ENCODE peak calls at places on chromosomes 1 and 21, in ten cellular contexts. One of them, this sample, is unnamed.

GRCh38 chr1:103469801-103470200 is 55.7 kb upstream of the RNPC3 start:
- DNase-seq in IMR-90: no peak
- DNase-seq in heart right ventricle: no peak
- DNase-seq in fibroblast of lung: no peak
- DNase-seq in fibroblast of mammary gland: no peak
- DNase-seq in choroid plexus epithelial cell: no peak
- DNase-seq in endodermal cell: no peak
- DNase-seq in H7: no peak
- DNase-seq in tibial artery: no peak
- DNase-seq in right atrium auricular region: no peak
- DNase-seq in this sample: no peak

GRCh38 chr1:117836069-117836468 is 93.4 kb downstream of the GDAP2 start:
- DNase-seq in H7: no peak
- DNase-seq in endodermal cell: no peak
- DNase-seq in fibroblast of mammary gland: no peak
- DNase-seq in heart right ventricle: no peak
- DNase-seq in IMR-90: peak; percentile 43
- DNase-seq in choroid plexus epithelial cell: no peak
- DNase-seq in fibroblast of lung: no peak
- DNase-seq in tibial artery: no peak
- DNase-seq in right atrium auricular region: no peak
- DNase-seq in this sample: no peak

GRCh38 chr1:43222876-43223275 is 46.9 kb upstream of the TMEM125 start:
- DNase-seq in fibroblast of lung: no peak
- DNase-seq in fibroblast of mammary gland: no peak
- DNase-seq in tibial artery: no peak
- DNase-seq in heart right ventricle: no peak
- DNase-seq in right atrium auricular region: peak; percentile 30
- DNase-seq in endodermal cell: no peak
- DNase-seq in H7: no peak
- DNase-seq in choroid plexus epithelial cell: no peak
- DNase-seq in IMR-90: no peak
- DNase-seq in this sample: no peak

GRCh38 chr1:23615852-23616251 is 56.6 kb upstream of the ID3 start:
- DNase-seq in IMR-90: no peak
- DNase-seq in fibroblast of mammary gland: no peak
- DNase-seq in heart right ventricle: no peak
- DNase-seq in right atrium auricular region: no peak
- DNase-seq in choroid plexus epithelial cell: no peak
- DNase-seq in fibroblast of lung: no peak
- DNase-seq in tibial artery: no peak
- DNase-seq in endodermal cell: no peak
- DNase-seq in H7: no peak
- DNase-seq in this sample: no peak

GRCh38 chr1:115467790-115468189 is 129.7 kb upstream of the NGF start:
- DNase-seq in tibial artery: no peak
- DNase-seq in IMR-90: no peak
- DNase-seq in fibroblast of mammary gland: no peak
- DNase-seq in fibroblast of lung: no peak
- DNase-seq in endodermal cell: peak; percentile 16
- DNase-seq in right atrium auricular region: no peak
- DNase-seq in choroid plexus epithelial cell: no peak
- DNase-seq in heart right ventricle: no peak
- DNase-seq in H7: no peak
- DNase-seq in this sample: no peak

GRCh38 chr21:41294548-41295231 is 21.9 kb upstream of the FAM3B start:
- DNase-seq in endodermal cell: no peak
- DNase-seq in H7: no peak
- DNase-seq in tibial artery: no peak
- DNase-seq in IMR-90: no peak
- DNase-seq in choroid plexus epithelial cell: no peak
- DNase-seq in right atrium auricular region: no peak
- DNase-seq in fibroblast of mammary gland: no peak
- DNase-seq in fibroblast of lung: no peak
- DNase-seq in heart right ventricle: no peak
- DNase-seq in this sample: no peak

GRCh38 chr1:53293123-53293522 is 34.7 kb downstream of the LRP8 start:
- DNase-seq in IMR-90: no peak
- DNase-seq in right atrium auricular region: no peak
- DNase-seq in choroid plexus epithelial cell: no peak
- DNase-seq in heart right ventricle: no peak
- DNase-seq in H7: no peak
- DNase-seq in tibial artery: peak; percentile 63
- DNase-seq in fibroblast of mammary gland: peak; percentile 51
- DNase-seq in endodermal cell: no peak
- DNase-seq in fibroblast of lung: peak; percentile 63
- DNase-seq in this sample: peak; percentile 44

GRCh38 chr1:12505639-12506311 is 112.2 kb downstream of the DHRS3 start:
- DNase-seq in choroid plexus epithelial cell: no peak
- DNase-seq in H7: peak; percentile 52
- DNase-seq in right atrium auricular region: no peak
- DNase-seq in fibroblast of mammary gland: no peak
- DNase-seq in endodermal cell: no peak
- DNase-seq in heart right ventricle: no peak
- DNase-seq in tibial artery: no peak
- DNase-seq in IMR-90: no peak
- DNase-seq in fibroblast of lung: no peak
- DNase-seq in this sample: no peak

GRCh38 chr1:117059334-117059677 is 820 bp upstream of the TTF2 start:
- DNase-seq in fibroblast of lung: no peak
- DNase-seq in heart right ventricle: peak; percentile 14
- DNase-seq in IMR-90: no peak
- DNase-seq in right atrium auricular region: no peak
- DNase-seq in H7: no peak
- DNase-seq in endodermal cell: no peak
- DNase-seq in choroid plexus epithelial cell: no peak
- DNase-seq in fibroblast of mammary gland: no peak
- DNase-seq in tibial artery: peak; percentile 39
- DNase-seq in this sample: no peak

GRCh38 chr1:77168358-77168757 is 50.9 kb downstream of the PIGK start:
- DNase-seq in right atrium auricular region: no peak
- DNase-seq in H7: no peak
- DNase-seq in endodermal cell: no peak
- DNase-seq in tibial artery: no peak
- DNase-seq in IMR-90: peak; percentile 6
- DNase-seq in heart right ventricle: no peak
- DNase-seq in fibroblast of mammary gland: peak; percentile 17
- DNase-seq in fibroblast of lung: peak; percentile 35
- DNase-seq in choroid plexus epithelial cell: no peak
- DNase-seq in this sample: no peak

GRCh38 chr1:159989581-159989980 is 35.5 kb upstream of the SLAMF9 start:
- DNase-seq in choroid plexus epithelial cell: no peak
- DNase-seq in tibial artery: no peak
- DNase-seq in fibroblast of mammary gland: no peak
- DNase-seq in heart right ventricle: no peak
- DNase-seq in IMR-90: peak; percentile 5
- DNase-seq in endodermal cell: no peak
- DNase-seq in H7: no peak
- DNase-seq in right atrium auricular region: no peak
- DNase-seq in fibroblast of lung: no peak
- DNase-seq in this sample: no peak

GRCh38 chr1:64855557-64855956 is 110.7 kb downstream of the RAVER2 start:
- DNase-seq in fibroblast of mammary gland: no peak
- DNase-seq in fibroblast of lung: no peak
- DNase-seq in choroid plexus epithelial cell: no peak
- DNase-seq in right atrium auricular region: no peak
- DNase-seq in H7: no peak
- DNase-seq in endodermal cell: no peak
- DNase-seq in IMR-90: no peak
- DNase-seq in heart right ventricle: no peak
- DNase-seq in tibial artery: no peak
- DNase-seq in this sample: no peak

GRCh38 chr1:183234660-183235476 is 48.8 kb downstream of the LAMC2 start:
- DNase-seq in endodermal cell: peak; percentile 93
- DNase-seq in IMR-90: peak; percentile 98
- DNase-seq in tibial artery: peak; percentile 90
- DNase-seq in fibroblast of lung: peak; percentile 98
- DNase-seq in heart right ventricle: peak; percentile 69
- DNase-seq in choroid plexus epithelial cell: peak; percentile 98
- DNase-seq in fibroblast of mammary gland: peak; percentile 98
- DNase-seq in H7: peak; percentile 62
- DNase-seq in right atrium auricular region: peak; percentile 91
- DNase-seq in this sample: peak; percentile 97

GRCh38 chr1:188988589-188988988 is 1489.1 kb downstream of the BRINP3 start:
- DNase-seq in H7: no peak
- DNase-seq in endodermal cell: no peak
- DNase-seq in fibroblast of lung: no peak
- DNase-seq in right atrium auricular region: no peak
- DNase-seq in IMR-90: peak; percentile 27
- DNase-seq in fibroblast of mammary gland: no peak
- DNase-seq in choroid plexus epithelial cell: peak; percentile 1
- DNase-seq in heart right ventricle: no peak
- DNase-seq in tibial artery: no peak
- DNase-seq in this sample: no peak

GRCh38 chr21:29182674-29183073 is 52.2 kb downstream of the MAP3K7CL start:
- DNase-seq in endodermal cell: no peak
- DNase-seq in choroid plexus epithelial cell: peak; percentile 53
- DNase-seq in heart right ventricle: no peak
- DNase-seq in tibial artery: no peak
- DNase-seq in fibroblast of mammary gland: no peak
- DNase-seq in H7: no peak
- DNase-seq in IMR-90: peak; percentile 36
- DNase-seq in right atrium auricular region: no peak
- DNase-seq in fibroblast of lung: no peak
- DNase-seq in this sample: no peak
- H3K4me3 ChIP-seq in endodermal cell: no peak overlapping the region
- H3K4me3 ChIP-seq in choroid plexus epithelial cell: no peak overlapping the region
- H3K4me3 ChIP-seq in heart right ventricle: peak overlapping the region; percentile 43
- H3K4me3 ChIP-seq in tibial artery: peak overlapping the region; percentile 42
- H3K4me3 ChIP-seq in fibroblast of mammary gland: no peak overlapping the region
- H3K4me3 ChIP-seq in H7: no peak overlapping the region
- H3K4me3 ChIP-seq in IMR-90: peak overlapping the region; percentile 37
- H3K4me3 ChIP-seq in right atrium auricular region: no peak overlapping the region
- H3K4me3 ChIP-seq in fibroblast of lung: peak overlapping the region; percentile 51
- H3K4me3 ChIP-seq in this sample: peak overlapping the region; percentile 57

GRCh38 chr1:179966551-179966950 is 11.9 kb downstream of the CEP350 start:
- DNase-seq in right atrium auricular region: no peak
- DNase-seq in tibial artery: no peak
- DNase-seq in endodermal cell: no peak
- DNase-seq in heart right ventricle: no peak
- DNase-seq in H7: no peak
- DNase-seq in fibroblast of lung: peak; percentile 9
- DNase-seq in choroid plexus epithelial cell: peak; percentile 26
- DNase-seq in IMR-90: peak; percentile 9
- DNase-seq in fibroblast of mammary gland: no peak
- DNase-seq in this sample: no peak

GRCh38 chr1:179969962-179970361 is 15.4 kb downstream of the CEP350 start:
- DNase-seq in fibroblast of lung: peak; percentile 63
- DNase-seq in right atrium auricular region: no peak
- DNase-seq in IMR-90: no peak
- DNase-seq in endodermal cell: no peak
- DNase-seq in heart right ventricle: no peak
- DNase-seq in fibroblast of mammary gland: peak; percentile 58
- DNase-seq in H7: no peak
- DNase-seq in choroid plexus epithelial cell: peak; percentile 67
- DNase-seq in tibial artery: no peak
- DNase-seq in this sample: peak; percentile 58

GRCh38 chr1:179968994-179969919 is 14.6 kb downstream of the CEP350 start:
- DNase-seq in right atrium auricular region: no peak
- DNase-seq in tibial artery: peak; percentile 45
- DNase-seq in H7: no peak
- DNase-seq in choroid plexus epithelial cell: peak; percentile 6
- DNase-seq in heart right ventricle: no peak
- DNase-seq in fibroblast of lung: peak; percentile 24
- DNase-seq in IMR-90: no peak
- DNase-seq in endodermal cell: no peak
- DNase-seq in fibroblast of mammary gland: peak; percentile 11
- DNase-seq in this sample: peak; percentile 14

GRCh38 chr1:179971563-179972496 is 17.2 kb downstream of the CEP350 start:
- DNase-seq in IMR-90: peak; percentile 31
- DNase-seq in fibroblast of lung: no peak
- DNase-seq in H7: no peak
- DNase-seq in tibial artery: no peak
- DNase-seq in heart right ventricle: no peak
- DNase-seq in right atrium auricular region: no peak
- DNase-seq in choroid plexus epithelial cell: peak; percentile 26
- DNase-seq in endodermal cell: no peak
- DNase-seq in fibroblast of mammary gland: no peak
- DNase-seq in this sample: peak; percentile 49

DNA sequence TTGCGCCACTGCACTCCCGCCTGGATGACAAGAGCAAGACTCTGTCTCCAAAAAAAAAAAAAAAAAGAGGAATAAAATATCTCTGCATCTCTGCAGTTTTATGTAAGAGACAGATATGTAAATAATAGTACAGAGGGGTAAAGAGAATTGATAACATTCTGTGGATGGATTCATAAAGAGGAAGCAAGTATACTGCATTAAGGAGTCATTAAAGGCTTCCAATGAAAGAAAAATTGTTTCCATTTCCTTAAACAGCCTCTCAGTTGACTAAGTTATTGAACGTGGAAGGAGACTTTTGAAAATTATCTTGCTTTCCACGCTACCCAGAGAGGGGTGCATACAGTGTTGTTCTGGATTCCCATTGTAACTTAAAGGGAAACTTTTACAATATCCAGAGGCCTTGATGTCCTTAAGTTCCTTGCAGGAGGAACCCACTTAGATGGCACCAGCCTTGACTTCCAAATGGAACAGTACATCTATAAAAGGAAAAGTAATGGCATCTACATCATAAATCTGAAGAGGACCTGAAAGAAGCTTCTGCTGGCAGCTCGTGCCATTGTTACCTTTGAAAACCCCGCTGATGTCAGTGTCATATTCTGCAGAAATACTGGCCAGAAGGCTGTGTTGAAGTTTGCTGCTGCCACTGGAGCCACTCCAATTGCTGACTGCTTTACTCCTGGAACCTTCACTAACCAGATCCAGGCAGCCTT is 13.8 kb downstream of the CEP350 start:
- DNase-seq in tibial artery: no peak
- DNase-seq in IMR-90: no peak
- DNase-seq in endodermal cell: no peak
- DNase-seq in fibroblast of mammary gland: no peak
- DNase-seq in heart right ventricle: no peak
- DNase-seq in right atrium auricular region: no peak
- DNase-seq in choroid plexus epithelial cell: no peak
- DNase-seq in fibroblast of lung: no peak
- DNase-seq in H7: no peak
- DNase-seq in this sample: no peak
- H3K4me3 ChIP-seq in tibial artery: no peak overlapping the region
- H3K4me3 ChIP-seq in IMR-90: no peak overlapping the region
- H3K4me3 ChIP-seq in endodermal cell: no peak overlapping the region
- H3K4me3 ChIP-seq in fibroblast of mammary gland: no peak overlapping the region
- H3K4me3 ChIP-seq in heart right ventricle: no peak overlapping the region
- H3K4me3 ChIP-seq in right atrium auricular region: no peak overlapping the region
- H3K4me3 ChIP-seq in choroid plexus epithelial cell: no peak overlapping the region
- H3K4me3 ChIP-seq in fibroblast of lung: no peak overlapping the region
- H3K4me3 ChIP-seq in H7: no peak overlapping the region
- H3K4me3 ChIP-seq in this sample: no peak overlapping the region

GRCh38 chr1:2523191-2523890 is 3.1 kb downstream of the PANK4 start:
- DNase-seq in tibial artery: no peak
- DNase-seq in fibroblast of mammary gland: no peak
- DNase-seq in endodermal cell: peak; percentile 77
- DNase-seq in heart right ventricle: no peak
- DNase-seq in IMR-90: peak; percentile 66
- DNase-seq in H7: peak; percentile 86
- DNase-seq in fibroblast of lung: no peak
- DNase-seq in choroid plexus epithelial cell: no peak
- DNase-seq in right atrium auricular region: no peak
- DNase-seq in this sample: peak; percentile 74
- H3K4me3 ChIP-seq in tibial artery: no peak overlapping the region
- H3K4me3 ChIP-seq in fibroblast of mammary gland: no peak overlapping the region
- H3K4me3 ChIP-seq in endodermal cell: no peak overlapping the region
- H3K4me3 ChIP-seq in heart right ventricle: no peak overlapping the region
- H3K4me3 ChIP-seq in IMR-90: no peak overlapping the region
- H3K4me3 ChIP-seq in H7: no peak overlapping the region
- H3K4me3 ChIP-seq in fibroblast of lung: no peak overlapping the region
- H3K4me3 ChIP-seq in choroid plexus epithelial cell: no peak overlapping the region
- H3K4me3 ChIP-seq in right atrium auricular region: no peak overlapping the region
- H3K4me3 ChIP-seq in this sample: no peak overlapping the region

GRCh38 chr1:153113416-153113815 is at the start of gene SPRR2F:
- DNase-seq in tibial artery: no peak
- DNase-seq in endodermal cell: no peak
- DNase-seq in right atrium auricular region: no peak
- DNase-seq in heart right ventricle: no peak
- DNase-seq in H7: no peak
- DNase-seq in IMR-90: no peak
- DNase-seq in choroid plexus epithelial cell: no peak
- DNase-seq in fibroblast of mammary gland: no peak
- DNase-seq in fibroblast of lung: no peak
- DNase-seq in this sample: no peak
- H3K4me3 ChIP-seq in tibial artery: no peak within 1 kb of the TSS
- H3K4me3 ChIP-seq in endodermal cell: no peak within 1 kb of the TSS
- H3K4me3 ChIP-seq in right atrium auricular region: no peak within 1 kb of the TSS
- H3K4me3 ChIP-seq in heart right ventricle: no peak within 1 kb of the TSS
- H3K4me3 ChIP-seq in H7: no peak within 1 kb of the TSS
- H3K4me3 ChIP-seq in IMR-90: no peak within 1 kb of the TSS
- H3K4me3 ChIP-seq in choroid plexus epithelial cell: no peak within 1 kb of the TSS
- H3K4me3 ChIP-seq in fibroblast of mammary gland: no peak within 1 kb of the TSS
- H3K4me3 ChIP-seq in fibroblast of lung: no peak within 1 kb of the TSS
- H3K4me3 ChIP-seq in this sample: no peak within 1 kb of the TSS

This sample was measured in fibroblast of villous mesenchyme.